ENCODE peak calls at places on chromosomes 3 and 15, in nine cellular contexts. F is pancreas, G is GM12891, A is psoas muscle, Z is DMS153, V is RPMI8226, K is foreskin fibroblast, B is NCI-H2107, I is breast epithelium. U is an unnamed sample.

GRCh38 chr3:42165211-42165610 is 74.1 kb downstream of the TRAK1 start:
- DNase-seq in F (no peak), G (no peak), A (no peak), Z (no peak), V (no peak), K (no peak), B (no peak), I (no peak), U (no peak)

GRCh38 chr3:53328750-53329149 is 18.6 kb downstream of the DCP1A start:
- DNase-seq in F (no peak), G (no peak), A (no peak), Z (no peak), V (no peak), K (no peak), B (no peak), I (no peak), U (no peak)

GRCh38 chr3:172467170-172467824 is 19.0 kb upstream of the GHSR start:
- DNase-seq in F (no peak), G (no peak), A (no peak), Z (no peak), V (no peak), K (no peak), B (no peak), I (no peak), U (no peak)

GRCh38 chr15:85335193-85335939 is 45.0 kb upstream of the AKAP13 start:
- DNase-seq in F (no peak), G (no peak), A (no peak), Z (no peak), V (no peak), K (no peak), B (no peak), I (no peak), U (no peak)

GRCh38 chr15:69491051-69491505 is 38.5 kb downstream of the RPLP1 start:
- DNase-seq in F (no peak), G (no peak), A (peak), Z (no peak), V (no peak), K (no peak), B (no peak), I (no peak), U (no peak)

GRCh38 chr15:44193651-44194396 is 1.2 kb downstream of the FRMD5 start:
- DNase-seq in F (no peak), G (no peak), A (no peak), Z (no peak), V (peak), K (peak), B (no peak), I (no peak), U (peak)

GRCh38 chr3:19543212-19543841 is 390.7 kb downstream of the EFHB start:
- DNase-seq in F (no peak), G (no peak), A (no peak), Z (no peak), V (peak), K (no peak), B (no peak), I (no peak), U (peak)

GRCh38 chr3:102057781-102058421 is 208.6 kb downstream of the NFKBIZ start:
- DNase-seq in F (no peak), G (peak), A (no peak), Z (no peak), V (peak), K (no peak), B (no peak), I (no peak), U (no peak)

U was measured in neural progenitor cell.